ENCODE peak calls at places on chromosomes 7 and 10, in four cellular contexts. D is HepG2, S is HCT116, F is H1. Z is an unnamed sample.

GRCh38 chr10:15737635-15738034 is 17.9 kb upstream of the ITGA8 start:
- DNase-seq in S (no peak), D (no peak), F (no peak), Z (no peak)

GRCh38 chr10:110011679-110012078 is 3.9 kb downstream of the ADD3 start:
- DNase-seq in F (no peak), D (no peak), S (no peak), Z (no peak)

GRCh38 chr7:43674559-43675436 is 54.5 kb downstream of the COA1 start:
- DNase-seq in D (peak), F (no peak), S (peak), Z (peak)

GRCh38 chr7:2880051-2880450 is 35.9 kb upstream of the GNA12 start:
- DNase-seq in D (no peak), S (no peak), F (no peak), Z (no peak)

GRCh38 chr7:8258166-8258565 is 3.8 kb downstream of the ICA1 start:
- DNase-seq in S (no peak), F (no peak), D (no peak), Z (no peak)

GRCh38 chr7:117283371-117283770 is 39.5 kb downstream of the WNT2 start:
- DNase-seq in S (no peak), D (no peak), F (no peak), Z (no peak)

GRCh38 chr10:53209941-53210611 is 437.5 kb upstream of the MBL2 start:
- DNase-seq in D (peak), F (peak), S (no peak), Z (no peak)

GRCh38 chr10:104406715-104407517 is 53.3 kb downstream of the CFAP58 start:
- DNase-seq in S (peak), D (peak), F (no peak), Z (no peak)

GRCh38 chr7:74138334-74138867 is 35.8 kb upstream of the EIF4H start:
- DNase-seq in S (no peak), D (no peak), F (no peak), Z (no peak)

GRCh38 chr10:62812672-62813439 is 3.3 kb downstream of the EGR2 start:
- DNase-seq in F (no peak), S (no peak), D (no peak), Z (peak)

DNA sequence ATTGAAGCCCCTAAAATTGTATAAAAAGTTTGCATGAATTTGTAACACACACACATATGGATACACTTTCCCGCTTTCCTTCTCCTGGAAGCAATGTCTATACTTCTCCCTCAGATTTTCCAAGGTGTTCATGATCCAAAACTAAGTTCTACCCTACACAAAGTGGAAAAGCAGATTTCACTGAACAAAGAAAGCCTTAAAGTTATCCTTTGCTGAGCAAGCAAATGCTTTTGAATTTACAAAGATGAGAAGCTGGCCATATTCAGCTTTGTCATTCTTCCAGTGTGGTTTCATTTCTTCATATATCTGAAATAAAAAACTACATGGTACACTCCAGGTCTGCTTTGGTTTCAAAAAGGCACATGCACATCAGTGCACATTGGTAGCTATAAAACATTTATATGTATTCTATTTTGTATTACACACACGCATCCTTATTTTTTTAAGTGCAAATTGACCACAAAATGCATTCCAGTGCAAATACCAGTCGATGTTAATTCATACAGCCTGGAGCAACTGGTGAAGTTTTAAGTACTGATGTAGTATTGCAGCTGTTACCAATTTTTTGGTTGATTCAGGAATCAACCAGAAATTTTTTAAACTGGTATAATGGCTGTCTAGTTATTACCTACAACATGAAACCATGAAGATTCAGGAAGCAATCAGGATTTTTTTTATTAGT is 65.5 kb upstream of the SRPK2 start:
- DNase-seq in F (no peak), S (no peak), D (no peak), Z (no peak)
- TF ChIP-seq FOSL1 in F (no peak), S (no peak), D (no peak), Z (no peak)

GRCh38 chr10:125562737-125563136 is 120.2 kb downstream of the TEX36 start:
- DNase-seq in D (no peak), S (peak), F (no peak), Z (peak)
- TF ChIP-seq ZNF274 in D (no peak), S (no peak), F (no peak), Z (no peak)

GRCh38 chr7:11294218-11294617 is 320.5 kb downstream of the PHF14 start:
- DNase-seq in S (no peak), D (no peak), F (no peak), Z (no peak)
- TF ChIP-seq ATF3 in S (no peak), D (no peak), F (no peak), Z (no peak)

DNA sequence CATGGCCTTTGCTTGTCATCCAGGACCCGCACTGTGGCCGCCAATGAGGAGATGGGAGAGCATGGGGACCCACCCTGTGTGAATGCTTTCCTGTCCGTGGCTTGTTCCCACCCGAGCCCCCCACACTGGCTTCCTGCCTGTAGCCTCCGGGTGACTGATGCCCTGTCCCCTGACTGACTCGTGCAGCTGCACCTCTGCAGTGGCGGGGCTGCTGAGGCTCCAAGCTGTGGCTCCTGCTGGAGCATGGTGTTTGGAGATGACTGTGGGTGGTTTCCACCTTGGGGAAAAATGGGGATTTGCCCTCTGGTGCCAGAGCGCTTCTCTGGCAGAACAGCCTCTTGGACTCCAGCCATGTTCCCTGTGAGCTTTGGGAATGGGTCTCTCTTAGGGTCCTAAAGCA is 2.1 kb downstream of the CAMK1D start:
- DNase-seq in D (no peak), S (no peak), F (no peak), Z (no peak)
- TF ChIP-seq FOSL1 in D (no peak), S (no peak), F (no peak), Z (no peak)

GRCh38 chr7:107951172-107951787 is 51.7 kb downstream of the LAMB1 start:
- DNase-seq in F (no peak), S (no peak), D (no peak), Z (no peak)

GRCh38 chr7:107946881-107947280 is 55.9 kb downstream of the DLD start:
- DNase-seq in S (no peak), D (no peak), F (no peak), Z (no peak)

GRCh38 chr7:107946451-107946850 is 55.5 kb downstream of the DLD start:
- DNase-seq in D (no peak), S (no peak), F (no peak), Z (no peak)

GRCh38 chr7:107949443-107949935 is 53.5 kb downstream of the LAMB1 start:
- DNase-seq in F (no peak), D (no peak), S (no peak), Z (no peak)

GRCh38 chr7:107948645-107949442 is 54.1 kb downstream of the LAMB1 start:
- DNase-seq in S (peak), F (no peak), D (peak), Z (no peak)
- TF ChIP-seq ZNF274 in S (no peak), F (no peak), D (no peak), Z (no peak)

DNA sequence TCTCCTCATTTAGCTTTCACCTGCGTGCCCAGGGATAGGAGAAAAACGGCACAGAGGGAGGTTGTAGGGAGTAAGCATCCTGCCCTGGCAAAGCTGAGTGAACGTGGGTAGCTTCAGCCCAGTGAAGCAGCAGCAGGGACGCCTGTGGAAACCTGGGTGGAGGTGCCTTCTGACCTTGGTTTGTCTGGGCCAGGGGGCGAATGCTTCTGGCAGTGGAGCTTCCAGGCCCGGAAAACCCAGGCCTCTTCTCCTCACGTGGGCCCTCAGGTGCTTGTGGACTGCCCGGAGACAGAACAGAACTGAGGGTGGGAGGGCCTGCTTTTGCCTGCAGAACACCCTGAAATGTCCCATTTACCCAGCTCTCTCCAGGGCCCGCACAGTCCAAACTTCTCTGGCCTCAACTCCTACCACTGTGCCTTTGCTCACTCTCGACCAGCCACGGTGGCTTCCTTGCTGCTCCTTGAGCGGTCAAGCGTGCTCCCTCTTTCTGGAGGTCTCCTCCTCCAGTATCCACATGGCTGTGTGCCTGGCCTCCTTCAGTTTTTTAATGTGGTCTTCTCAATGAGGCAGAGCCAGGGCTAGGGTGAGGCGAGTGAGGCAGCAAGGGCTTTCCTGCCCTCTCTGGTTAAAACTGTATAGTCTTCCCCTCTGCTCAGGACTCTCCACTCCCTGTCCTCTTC is 62.4 kb downstream of the TMEM209 start:
- DNase-seq in F (no peak), D (no peak), S (no peak), Z (no peak)
- TF ChIP-seq ATF3 in F (no peak), D (no peak), S (no peak), Z (no peak)

GRCh38 chr10:131975003-131975402 is 6.7 kb downstream of the BNIP3 start:
- DNase-seq in F (no peak), D (no peak), S (no peak), Z (no peak)

GRCh38 chr10:131972474-131973071 is 9.2 kb downstream of the BNIP3 start:
- DNase-seq in S (no peak), D (no peak), F (no peak), Z (peak)

GRCh38 chr10:131974034-131974817 is 7.5 kb downstream of the BNIP3 start:
- DNase-seq in F (no peak), S (no peak), D (no peak), Z (no peak)

GRCh38 chr10:131971591-131971990 is 10.1 kb downstream of the BNIP3 start:
- DNase-seq in D (no peak), F (no peak), S (no peak), Z (no peak)

GRCh38 chr10:131973160-131973951 is 8.4 kb downstream of the BNIP3 start:
- DNase-seq in F (no peak), S (no peak), D (no peak), Z (no peak)
- TF ChIP-seq FOSL1 in F (no peak), S (no peak), D (no peak), Z (no peak)

Z was measured in K562.